ENCODE peak calls at places on chromosomes 1 and 21, in six cellular contexts. S, I, P, L, Q and G are unnamed samples.
A peak's percentile ranks its signal among the peaks of the same experiment; 100 is the strongest.

GRCh38 chr1:3658231-3658615 is 5.9 kb downstream of the TP73 start:
- DNase-seq in S (no peak), P (no peak), I (no peak), Q (peak; percentile 25), L (no peak), G (no peak)

GRCh38 chr1:231919900-231920299 is 293.3 kb downstream of the DISC1 start:
- DNase-seq in L (no peak), I (no peak), S (no peak), Q (no peak), P (no peak), G (no peak)

GRCh38 chr21:45826733-45827692 is 154.6 kb upstream of the COL6A1 start:
- DNase-seq in Q (no peak), I (no peak), P (no peak), L (no peak), S (no peak), G (no peak)

GRCh38 chr1:153956997-153957715 is 1.3 kb downstream of the CRTC2 start:
- DNase-seq in S (no peak), I (no peak), L (no peak), P (no peak), Q (no peak), G (no peak)

GRCh38 chr1:226939439-226940028 is 560 bp upstream of the COQ8A start:
- DNase-seq in Q (peak; percentile 73), S (no peak), P (peak; percentile 61), I (peak; percentile 59), L (no peak), G (no peak)

GRCh38 chr1:37477946-37478345 is 3.6 kb downstream of the ZC3H12A start:
- DNase-seq in I (no peak), P (no peak), S (no peak), L (no peak), Q (peak; percentile 36), G (no peak)

GRCh38 chr1:1540015-1540816 is at the start of gene TMEM240:
- DNase-seq in Q (peak; percentile 78), L (peak; percentile 69), S (no peak), I (peak; percentile 89), P (peak; percentile 61), G (no peak)

GRCh38 chr1:26991310-26992116 is 2.0 kb upstream of the TRNP1 start:
- DNase-seq in L (peak; percentile 88), S (no peak), P (no peak), I (no peak), Q (no peak), G (no peak)

GRCh38 chr1:67861856-67862516 is 28.7 kb upstream of the GNG12 start:
- DNase-seq in P (no peak), Q (no peak), S (no peak), L (peak; percentile 45), I (no peak), G (no peak)

GRCh38 chr21:46411691-46412090 is 47.0 kb upstream of the DIP2A start:
- DNase-seq in S (no peak), Q (no peak), P (no peak), L (no peak), I (no peak), G (no peak)

GRCh38 chr1:172172267-172172880 is 248.1 kb upstream of the C1orf105 start:
- DNase-seq in S (no peak), Q (no peak), P (no peak), L (peak; percentile 62), I (peak; percentile 18), G (no peak)

GRCh38 chr1:55200667-55201066 is 14.5 kb downstream of the USP24 start:
- DNase-seq in P (no peak), Q (no peak), S (no peak), L (no peak), I (no peak), G (no peak)
- TF ChIP-seq CTCF in P (no peak), Q (no peak), S (no peak), L (no peak), I (no peak), G (no peak)

DNA sequence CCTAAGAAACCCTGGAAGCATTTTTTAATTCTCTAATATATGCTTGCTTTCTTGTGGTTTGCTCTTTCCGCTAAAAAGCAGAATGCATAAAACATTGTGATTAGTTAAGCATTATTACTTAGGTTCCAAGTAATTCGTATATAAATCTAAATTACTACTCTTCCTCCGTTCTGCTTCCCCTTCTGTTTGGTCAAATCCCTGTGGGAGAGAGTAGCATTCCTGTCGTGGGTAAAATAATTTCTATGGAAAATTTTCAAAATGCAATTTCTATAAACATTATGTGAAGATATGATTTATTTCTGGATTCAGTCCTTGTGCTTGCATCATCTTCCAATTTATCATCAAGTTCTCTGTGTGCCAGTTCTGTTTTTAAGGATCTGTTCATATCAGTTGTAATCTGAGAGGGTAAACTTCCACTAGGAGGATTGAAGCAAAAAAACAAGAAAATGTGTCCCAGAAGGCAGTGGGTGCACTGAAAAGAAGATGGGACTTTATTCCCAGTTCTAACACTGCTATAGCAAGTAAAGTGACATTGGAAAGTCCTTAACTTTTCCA is 7.2 kb upstream of the WARS2 start:
- DNase-seq in S (no peak), Q (no peak), L (peak; percentile 24), I (peak; percentile 47), P (no peak), G (no peak)
- H3K27me3 ChIP-seq in S (no peaks in the 10 kb centered on the region), Q (no peaks in the 10 kb centered on the region), L (no peaks in the 10 kb centered on the region), I (no peaks in the 10 kb centered on the region), P (no peaks in the 10 kb centered on the region), G (no peaks in the 10 kb centered on the region)

GRCh38 chr1:91611498-91611917 is 110.9 kb downstream of the CDC7 start:
- DNase-seq in S (no peak), Q (no peak), P (no peak), L (no peak), I (no peak), G (no peak)
- TF ChIP-seq CTCF in S (no peak), Q (no peak), P (no peak), L (no peak), I (no peak), G (no peak)

GRCh38 chr21:42061866-42062542 is 9.1 kb upstream of the UMODL1 start:
- DNase-seq in S (no peak), P (no peak), L (no peak), Q (no peak), I (no peak), G (no peak)

GRCh38 chr21:42062543-42063022 is 8.5 kb upstream of the UMODL1 start:
- DNase-seq in P (peak; percentile 56), S (no peak), Q (peak; percentile 62), I (no peak), L (no peak), G (no peak)

GRCh38 chr21:42063206-42063577 is 7.9 kb upstream of the UMODL1 start:
- DNase-seq in S (no peak), P (peak; percentile 48), I (no peak), Q (no peak), L (no peak), G (no peak)

GRCh38 chr21:42061195-42061865 is 9.8 kb upstream of the UMODL1 start:
- DNase-seq in S (no peak), I (no peak), P (no peak), Q (peak; percentile 81), L (no peak), G (no peak)

DNA sequence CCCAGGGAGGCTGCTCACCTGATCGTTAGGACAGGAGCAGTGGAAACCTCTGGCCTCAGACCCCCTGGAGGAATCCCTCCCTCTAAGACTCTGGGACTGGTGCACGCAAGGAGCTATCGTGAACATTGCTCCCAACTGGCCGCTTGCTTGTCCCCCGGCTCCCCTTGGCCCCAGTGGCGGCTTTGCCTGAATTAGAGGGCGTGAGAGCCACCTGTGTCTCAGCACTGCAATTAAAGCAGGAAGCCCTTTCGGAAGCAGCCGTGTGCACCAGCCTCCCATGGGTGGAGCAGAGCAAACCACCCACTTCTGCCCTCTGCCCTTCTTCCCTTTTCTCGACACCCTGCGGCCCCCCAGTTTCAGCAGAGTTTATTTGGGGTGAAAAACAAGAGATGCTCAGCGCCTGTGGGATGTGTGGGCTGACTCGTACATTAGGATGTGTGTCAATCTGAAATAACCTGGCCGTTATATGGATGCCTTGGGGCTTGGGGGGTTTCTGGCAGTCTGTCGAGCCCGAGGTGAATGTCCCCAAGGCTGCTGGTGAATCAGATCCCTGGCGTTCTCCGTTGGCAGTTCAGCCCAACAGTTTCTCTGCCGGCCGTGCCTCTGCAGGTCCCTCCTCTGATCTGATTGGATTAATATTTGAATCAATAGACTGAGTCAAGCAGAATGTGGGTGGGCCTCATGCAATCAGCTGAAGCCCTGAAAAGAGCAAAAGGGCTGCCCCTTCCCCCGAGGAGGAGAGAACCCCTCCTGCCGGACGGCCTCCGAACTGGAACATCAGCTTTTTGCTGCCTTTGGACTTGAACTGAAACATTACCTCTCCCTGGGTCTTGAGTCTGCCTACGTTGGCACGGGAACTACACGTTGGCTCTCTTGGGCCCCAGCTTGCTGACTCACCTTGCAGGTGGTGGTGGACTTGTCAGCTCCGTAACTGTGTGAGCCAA is 7.3 kb upstream of the UMODL1 start:
- DNase-seq in S (no peak), P (peak; percentile 73), I (no peak), L (no peak), Q (peak; percentile 60), G (no peak)
- H3K27me3 ChIP-seq in S (no peaks in the 10 kb centered on the region), P (no peaks in the 10 kb centered on the region), I (no peaks in the 10 kb centered on the region), L (peaks cover 9% of the 10 kb centered on the region), Q (peaks cover 28% of the 10 kb centered on the region), G (peaks cover 18% of the 10 kb centered on the region)

DNA sequence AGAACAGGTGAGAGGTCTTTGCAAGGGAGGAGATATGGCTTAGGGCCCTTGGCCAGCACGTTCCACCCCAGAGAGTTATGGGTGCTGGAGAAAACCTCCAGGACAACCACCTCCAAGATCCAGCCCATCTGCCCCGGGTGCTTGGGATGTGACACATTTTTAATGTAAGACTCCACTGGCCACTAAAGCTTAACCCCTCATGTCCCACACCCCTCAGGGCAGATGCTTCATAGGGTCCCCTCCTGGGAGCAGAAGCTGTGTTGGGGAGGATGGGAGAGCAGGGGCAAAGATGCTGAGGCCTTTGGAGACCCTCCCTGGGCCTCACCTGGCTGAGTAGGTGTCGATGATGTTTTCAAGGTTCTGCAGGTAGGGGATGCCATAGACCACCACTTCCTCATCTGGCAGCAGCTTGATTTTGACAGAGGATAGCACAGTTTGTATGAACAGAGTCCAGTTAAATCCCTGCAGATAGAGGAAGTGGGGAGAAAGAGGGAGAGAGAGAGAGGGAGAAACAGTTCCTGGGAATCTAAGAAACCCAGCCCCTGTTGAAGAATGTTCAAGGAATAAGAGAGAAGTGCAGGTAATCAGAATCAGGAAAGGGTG is 11.9 kb downstream of the PRXL2B start:
- DNase-seq in Q (peak; percentile 21), L (no peak), I (no peak), P (no peak), S (no peak), G (no peak)
- TF ChIP-seq CTCF in Q (no peak), L (no peak), I (no peak), P (no peak), S (no peak), G (no peak)

DNA sequence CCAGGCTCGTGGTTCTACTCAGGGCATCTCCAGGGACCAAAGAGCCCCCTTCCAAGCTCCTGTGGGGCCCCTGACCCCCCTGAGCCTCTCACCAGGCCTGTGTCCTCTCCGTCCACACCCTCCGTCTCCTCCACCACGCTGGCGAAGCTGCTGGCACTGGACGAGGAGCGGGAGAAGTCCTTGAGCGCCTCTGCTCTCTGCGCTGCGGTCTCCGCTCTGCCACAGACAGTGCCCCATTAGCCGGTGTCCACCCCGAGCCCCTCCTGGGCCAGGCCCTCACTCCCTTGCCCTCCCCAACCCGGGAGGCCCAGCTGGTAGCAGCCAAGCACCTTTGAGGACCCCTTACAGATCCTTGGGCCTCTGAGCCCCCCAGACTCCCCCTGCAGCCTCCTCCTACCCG is 69.8 kb downstream of the RAP1GAP start:
- DNase-seq in L (no peak), Q (no peak), I (no peak), S (no peak), P (no peak), G (no peak)
- H3K27me3 ChIP-seq in L (peaks cover 30% of the 10 kb centered on the region), Q (peaks cover 56% of the 10 kb centered on the region), I (no peaks in the 10 kb centered on the region), S (no peaks in the 10 kb centered on the region), P (no peaks in the 10 kb centered on the region), G (no peaks in the 10 kb centered on the region)

GRCh38 chr1:43446881-43447835 is 6.6 kb downstream of the HYI start:
- DNase-seq in Q (no peak), L (no peak), P (peak; percentile 24), I (no peak), S (no peak), G (no peak)
- TF ChIP-seq CTCF in Q (no peak), L (no peak), P (no peak), I (no peak), S (no peak), G (no peak)